ENCODE peak calls at places on chromosome 10, in four cellular contexts. E is C1 segment of cervical spinal cord, P is fibroblast of lung, A is Daoy. L is an unnamed sample.

GRCh38 chr10:133123746-133124356 is 36.1 kb downstream of the ADGRA1 start:
- DNase-seq in P (no peak), A (no peak), E (no peak), L (no peak)

GRCh38 chr10:73424478-73424877 is 8.9 kb downstream of the MSS51 start:
- DNase-seq in A (no peak), E (no peak), P (no peak), L (no peak)

GRCh38 chr10:26081459-26081858 is 135.1 kb upstream of the GAD2 start:
- DNase-seq in A (no peak), P (no peak), E (no peak), L (no peak)

GRCh38 chr10:58701398-58702135 is 188.9 kb downstream of the BICC1 start:
- DNase-seq in A (peak), P (peak), E (no peak), L (no peak)

GRCh38 chr10:79050896-79051555 is 17.7 kb upstream of the ZMIZ1 start:
- DNase-seq in A (no peak), P (no peak), E (no peak), L (no peak)

GRCh38 chr10:93352638-93353383 is 129.3 kb downstream of the MYOF start:
- DNase-seq in A (no peak), P (peak), E (no peak), L (no peak)

GRCh38 chr10:132057191-132057681 is 8.5 kb upstream of the JAKMIP3 start:
- DNase-seq in A (no peak), E (no peak), P (no peak), L (no peak)

GRCh38 chr10:19713800-19714525 is 102.3 kb upstream of the PLXDC2 start:
- DNase-seq in A (peak), E (no peak), P (no peak), L (no peak)

GRCh38 chr10:48804740-48805182 is 120.1 kb downstream of the WDFY4 start:
- DNase-seq in A (no peak), E (no peak), P (no peak), L (no peak)

GRCh38 chr10:121159670-121160069 is 308.5 kb downstream of the WDR11 start:
- DNase-seq in A (peak), E (no peak), P (peak), L (no peak)

GRCh38 chr10:26044123-26044749 is 110.2 kb downstream of the MYO3A start:
- DNase-seq in A (peak), P (peak), E (no peak), L (no peak)

GRCh38 chr10:108360187-108360586 is 1195.7 kb upstream of the SORCS1 start:
- DNase-seq in P (peak), E (no peak), A (no peak), L (no peak)

GRCh38 chr10:117226813-117227451 is 14.0 kb upstream of the SLC18A2 start:
- DNase-seq in A (peak), P (no peak), E (no peak), L (peak)

GRCh38 chr10:79409038-79410035 is 36.1 kb downstream of the ZCCHC24 start:
- DNase-seq in A (no peak), P (no peak), E (peak), L (no peak)

GRCh38 chr10:6647811-6648526 is 67.9 kb upstream of the PRKCQ start:
- DNase-seq in E (peak), P (peak), A (peak), L (no peak)

GRCh38 chr10:71268247-71268691 is 50.8 kb upstream of the SLC29A3 start:
- DNase-seq in E (peak), P (peak), A (peak), L (no peak)

L was measured in cardiac septum.